ENCODE peak calls at places on chromosomes 7 and 10, in eight cellular contexts. Y, N, X, A, J, T, F and W are unnamed samples.

GRCh38 chr10:63758080-63758479 is 236.9 kb downstream of the REEP3 start:
- DNase-seq in Y (no peak), N (no peak), X (no peak), A (no peak), J (no peak), T (peak), F (no peak), W (no peak)

GRCh38 chr10:31207636-31208035 is 111.4 kb upstream of the ZEB1 start:
- DNase-seq in Y (no peak), N (no peak), X (no peak), A (no peak), J (no peak), T (peak), F (no peak), W (no peak)

GRCh38 chr10:20658158-20658557 is 239.0 kb downstream of the NEBL start:
- DNase-seq in Y (no peak), N (no peak), X (no peak), A (no peak), J (no peak), T (no peak), F (no peak), W (no peak)

GRCh38 chr7:55254242-55254595 is 110.9 kb upstream of the LANCL2 start:
- DNase-seq in Y (no peak), N (no peak), X (no peak), A (no peak), J (no peak), T (no peak), F (no peak), W (no peak)

GRCh38 chr7:92133133-92133736 is 1.0 kb downstream of the CYP51A1 start:
- DNase-seq in Y (no peak), N (no peak), X (no peak), A (no peak), J (no peak), T (peak), F (no peak), W (no peak)

GRCh38 chr10:118712930-118713634 is 41.7 kb downstream of the CACUL1 start:
- DNase-seq in Y (no peak), N (no peak), X (no peak), A (peak), J (no peak), T (no peak), F (no peak), W (no peak)

GRCh38 chr7:135147899-135148721 is at the start of gene TMEM140:
- DNase-seq in Y (peak), N (no peak), X (peak), A (no peak), J (peak), T (peak), F (peak), W (peak)

GRCh38 chr7:1945558-1945957 is 275.5 kb downstream of the ELFN1 start:
- DNase-seq in Y (no peak), N (no peak), X (no peak), A (peak), J (no peak), T (no peak), F (no peak), W (no peak)

GRCh38 chr10:131869344-131869743 is 31.5 kb upstream of the PPP2R2D start:
- DNase-seq in Y (no peak), N (no peak), X (no peak), A (no peak), J (no peak), T (no peak), F (no peak), W (no peak)

GRCh38 chr10:131811239-131812011 is 89.4 kb upstream of the PPP2R2D start:
- DNase-seq in Y (no peak), N (no peak), X (no peak), A (no peak), J (no peak), T (no peak), F (no peak), W (no peak)

GRCh38 chr7:44163591-44163990 is 22.5 kb upstream of the MYL7 start:
- DNase-seq in Y (no peak), N (peak), X (no peak), A (no peak), J (no peak), T (peak), F (no peak), W (peak)

GRCh38 chr10:86583983-86584382 is 62.4 kb upstream of the WAPL start:
- DNase-seq in Y (no peak), N (no peak), X (no peak), A (no peak), J (no peak), T (no peak), F (no peak), W (no peak)